ENCODE peak calls at places on chromosomes 7 and 10, in five cellular contexts. L, U, R, Q and V are unnamed samples.

GRCh38 chr7:24283559-24283899 is 461 bp upstream of the NPY start:
- DNase-seq in R (peak), L (no peak), U (no peak), Q (no peak), V (peak)

GRCh38 chr10:60208676-60209269 is 180.9 kb downstream of the ANK3 start:
- DNase-seq in U (peak), Q (no peak), R (peak), L (no peak), V (peak)

GRCh38 chr7:41005381-41005901 is 697.4 kb downstream of the INHBA start:
- DNase-seq in Q (no peak), L (no peak), R (peak), U (no peak), V (no peak)

GRCh38 chr10:69636273-69636575 is 6.2 kb downstream of the FAM241B start:
- DNase-seq in Q (no peak), L (no peak), U (no peak), R (no peak), V (no peak)

GRCh38 chr10:95049919-95050318 is 19.4 kb downstream of the CYP2C8 start:
- DNase-seq in U (no peak), L (no peak), Q (no peak), R (no peak), V (no peak)

GRCh38 chr10:61271127-61271780 is 181.9 kb downstream of the TMEM26 start:
- DNase-seq in U (no peak), R (peak), L (no peak), Q (no peak), V (no peak)

GRCh38 chr7:24462117-24462516 is 111.1 kb upstream of the PALS2 start:
- DNase-seq in R (no peak), U (no peak), Q (no peak), L (no peak), V (no peak)

GRCh38 chr10:15789793-15790525 is 70.2 kb upstream of the ITGA8 start:
- DNase-seq in L (no peak), R (peak), Q (no peak), U (no peak), V (no peak)

GRCh38 chr7:129557686-129558481 is 53.6 kb upstream of the NRF1 start:
- DNase-seq in U (no peak), Q (no peak), R (no peak), L (no peak), V (no peak)

GRCh38 chr10:13505040-13505680 is 23.7 kb downstream of the BEND7 start:
- DNase-seq in Q (no peak), R (no peak), L (no peak), U (peak), V (no peak)

GRCh38 chr7:138616085-138616484 is 85.1 kb downstream of the SVOPL start:
- DNase-seq in L (no peak), Q (no peak), U (no peak), R (no peak), V (no peak)

DNA sequence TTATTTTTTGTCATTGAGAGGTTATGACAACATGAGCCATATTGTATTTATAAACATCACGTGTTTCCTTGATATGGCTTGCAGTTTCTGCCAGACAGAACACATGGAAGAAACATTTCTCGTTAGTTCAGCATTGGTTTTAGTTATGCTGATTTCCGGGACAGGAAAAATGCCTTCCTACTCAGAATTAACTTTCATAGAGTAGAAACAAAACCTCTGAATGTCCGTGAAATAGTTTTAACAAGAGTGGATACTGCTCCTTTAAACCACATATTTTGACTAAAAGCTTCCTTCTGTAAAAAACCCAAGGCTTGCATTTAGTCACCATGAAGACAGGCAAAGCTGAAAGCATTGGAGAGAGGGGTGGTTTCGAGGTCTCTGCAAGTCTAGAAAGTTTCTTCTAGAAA is 240.4 kb downstream of the KIAA1217 start:
- DNase-seq in U (no peak), Q (no peak), R (peak), L (no peak), V (no peak)
- H3K4me3 ChIP-seq in U (no peak), Q (no peak), R (peak), L (no peak), V (no peak)

DNA sequence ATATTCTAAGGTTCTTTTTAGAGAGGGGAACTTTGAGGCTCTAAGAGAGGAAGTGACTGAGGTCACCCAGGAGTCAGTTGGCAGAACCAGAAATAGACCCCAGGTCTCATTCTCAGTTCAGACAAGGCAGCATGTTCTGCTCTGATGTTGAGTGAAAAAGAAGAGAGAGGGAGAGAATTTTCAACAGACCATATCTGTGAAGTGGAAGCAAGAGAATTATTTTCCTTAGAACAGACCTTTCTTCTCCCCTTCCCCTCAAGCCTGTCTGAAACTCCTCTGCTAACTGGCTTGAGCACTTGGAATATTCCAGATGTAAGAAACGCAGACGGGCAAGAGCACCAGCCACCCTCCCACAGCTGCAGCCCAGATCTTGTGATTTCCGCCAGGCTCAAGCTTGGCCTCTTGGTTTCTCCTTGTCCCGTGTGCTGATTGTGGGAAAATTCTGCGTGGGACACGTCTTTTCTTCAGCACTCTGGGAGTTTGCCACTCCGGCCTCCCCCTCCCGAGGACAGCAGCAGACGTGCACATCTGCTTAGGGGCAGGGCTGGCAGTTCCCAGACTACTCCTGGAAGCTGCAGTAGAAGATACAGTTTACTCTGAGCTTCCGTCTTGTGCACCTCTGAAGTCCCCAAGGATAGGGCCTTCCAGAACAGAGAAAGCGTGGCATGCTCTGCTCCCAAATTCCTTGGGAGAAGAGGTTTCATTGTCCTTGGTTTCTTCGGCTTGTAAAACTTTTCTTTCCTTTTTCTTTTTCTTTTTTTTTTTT is 22.7 kb upstream of the IKZF1 start:
- DNase-seq in L (no peak), U (no peak), R (no peak), Q (peak), V (no peak)
- H3K4me3 ChIP-seq in L (no peak), U (no peak), R (no peak), Q (peak), V (no peak)

GRCh38 chr10:5418584-5418983 is 6.2 kb downstream of the NET1 start:
- DNase-seq in U (no peak), L (no peak), R (no peak), Q (no peak), V (no peak)

GRCh38 chr10:5424751-5425150 is 12.4 kb downstream of the NET1 start:
- DNase-seq in Q (no peak), R (no peak), U (no peak), L (no peak), V (no peak)

GRCh38 chr10:5419466-5420094 is 7.2 kb downstream of the NET1 start:
- DNase-seq in L (no peak), U (no peak), Q (no peak), R (peak), V (no peak)

GRCh38 chr10:5428133-5428532 is 15.8 kb downstream of the NET1 start:
- DNase-seq in Q (no peak), U (no peak), L (no peak), R (no peak), V (no peak)

DNA sequence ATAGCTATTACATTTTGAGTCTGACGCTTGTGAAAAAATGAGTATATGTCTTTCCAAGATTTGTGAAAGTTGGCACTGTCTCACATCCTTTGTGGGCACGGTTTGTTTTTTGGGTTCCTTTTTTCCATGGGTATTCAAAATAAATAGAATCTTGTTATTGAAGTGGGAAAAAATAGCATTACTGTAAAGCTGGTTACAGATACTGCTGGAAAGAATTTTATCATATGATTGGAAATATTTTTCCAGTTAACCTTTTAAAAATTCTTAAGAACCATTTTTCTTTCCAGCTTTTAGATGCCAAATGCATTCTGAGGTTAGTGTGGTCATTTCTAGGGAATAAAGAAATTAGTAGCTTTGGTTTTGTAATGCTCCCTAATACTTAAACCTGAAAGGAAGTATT is 11.4 kb downstream of the NET1 start:
- DNase-seq in R (no peak), Q (no peak), L (no peak), U (no peak), V (no peak)
- H3K4me3 ChIP-seq in R (no peak), Q (no peak), L (no peak), U (no peak), V (no peak)

GRCh38 chr10:86857097-86857825 is 100.2 kb downstream of the MMRN2 start:
- DNase-seq in U (no peak), R (peak), L (no peak), Q (no peak), V (no peak)
- H3K4me3 ChIP-seq in U (no peak), R (no peak), L (no peak), Q (no peak), V (no peak)

GRCh38 chr7:135573541-135573940 is 15.8 kb downstream of the NUP205 start:
- DNase-seq in L (no peak), U (no peak), R (no peak), Q (no peak), V (no peak)

GRCh38 chr7:135571834-135572233 is 14.1 kb downstream of the NUP205 start:
- DNase-seq in U (no peak), Q (no peak), R (no peak), L (no peak), V (no peak)

GRCh38 chr7:135578569-135578968 is 20.9 kb downstream of the NUP205 start:
- DNase-seq in Q (no peak), L (no peak), U (no peak), R (no peak), V (no peak)

GRCh38 chr7:135575296-135575695 is 17.6 kb downstream of the NUP205 start:
- DNase-seq in L (no peak), R (no peak), Q (no peak), U (no peak), V (no peak)
- H3K4me3 ChIP-seq in L (no peak), R (no peak), Q (no peak), U (no peak), V (no peak)

GRCh38 chr10:133391249-133391635 is 2.7 kb upstream of the MTG1 start:
- DNase-seq in U (no peak), L (peak), Q (no peak), R (no peak), V (no peak)
- H3K4me3 ChIP-seq in U (no peak), L (no peak), Q (no peak), R (no peak), V (no peak)

GRCh38 chr10:3687510-3688081 is 97.4 kb downstream of the KLF6 start:
- DNase-seq in R (no peak), L (no peak), U (no peak), Q (no peak), V (no peak)
- H3K4me3 ChIP-seq in R (no peak), L (no peak), U (no peak), Q (no peak), V (no peak)